ENCODE peak calls at places on chromosomes 6 and 20, in five cellular contexts. T is progenitor cell of endocrine pancreas, E is transverse colon, G is stomach, H is AG10803. D is an unnamed sample.

GRCh38 chr6:107689190-107689589 is 134.9 kb downstream of the SCML4 start:
- DNase-seq in T (no peak), G (no peak), H (no peak), E (no peak), D (no peak)

GRCh38 chr6:24763578-24763977 is 11.2 kb upstream of the GMNN start:
- DNase-seq in E (no peak), G (peak; percentile 70), H (no peak), T (no peak), D (no peak)

GRCh38 chr6:168765710-168766109 is 324.7 kb downstream of the SMOC2 start:
- DNase-seq in E (no peak), T (no peak), H (no peak), G (no peak), D (no peak)

GRCh38 chr6:36374194-36374593 is 13.3 kb downstream of the ETV7 start:
- DNase-seq in H (no peak), T (no peak), G (no peak), E (no peak), D (no peak)

GRCh38 chr6:140178550-140179334 is 804.3 kb upstream of the CITED2 start:
- DNase-seq in H (peak; percentile 86), E (no peak), G (no peak), T (no peak), D (no peak)

GRCh38 chr6:88823998-88824397 is 139.4 kb downstream of the RNGTT start:
- DNase-seq in E (no peak), H (peak; percentile 44), T (no peak), G (no peak), D (no peak)

GRCh38 chr6:44309092-44309491 is 4.1 kb downstream of the AARS2 start:
- DNase-seq in E (no peak), H (peak; percentile 95), T (no peak), G (no peak), D (no peak)

GRCh38 chr6:551405-551804 is 105.5 kb downstream of the HUS1B start:
- DNase-seq in E (no peak), G (no peak), T (no peak), H (peak; percentile 9), D (no peak)

GRCh38 chr6:132648356-132648755 is 10.6 kb downstream of the TAAR1 start:
- DNase-seq in T (no peak), G (no peak), H (peak; percentile 8), E (no peak), D (peak; percentile 22)

GRCh38 chr6:70314240-70314639 is 11.4 kb upstream of the COL9A1 start:
- DNase-seq in E (no peak), G (no peak), T (no peak), H (no peak), D (no peak)

GRCh38 chr6:34359438-34360158 is 32.9 kb downstream of the NUDT3 start:
- DNase-seq in H (peak; percentile 9), G (no peak), E (no peak), T (no peak), D (no peak)

GRCh38 chr6:135346747-135347146 is 150.8 kb downstream of the AHI1 start:
- DNase-seq in E (no peak), H (peak; percentile 26), T (no peak), G (no peak), D (no peak)

GRCh38 chr6:26067367-26067766 is 19.9 kb upstream of the HFE start:
- DNase-seq in G (no peak), T (no peak), H (no peak), E (no peak), D (peak; percentile 18)

GRCh38 chr6:164370773-164371172 is 938.6 kb downstream of the C6orf118 start:
- DNase-seq in E (no peak), H (no peak), T (no peak), G (no peak), D (no peak)

GRCh38 chr20:33995053-33995816 is 1.5 kb downstream of the RALY start:
- DNase-seq in H (no peak), G (no peak), E (no peak), T (no peak), D (no peak)

GRCh38 chr6:100490065-100490464 is 25.3 kb upstream of the SIM1 start:
- DNase-seq in E (no peak), G (no peak), T (no peak), H (no peak), D (no peak)

GRCh38 chr6:149060300-149060984 is 257.1 kb upstream of the TAB2 start:
- DNase-seq in E (peak; percentile 64), T (no peak), G (no peak), H (no peak), D (no peak)

GRCh38 chr6:4913705-4914411 is 90.0 kb downstream of the RPP40 start:
- DNase-seq in T (no peak), E (no peak), H (no peak), G (peak; percentile 46), D (peak; percentile 14)

GRCh38 chr6:43621078-43621835 is 7.8 kb downstream of the GTPBP2 start:
- DNase-seq in H (no peak), E (no peak), G (no peak), T (no peak), D (no peak)

GRCh38 chr20:37882961-37883712 is 19.8 kb upstream of the VSTM2L start:
- DNase-seq in T (no peak), E (no peak), H (no peak), G (no peak), D (no peak)

GRCh38 chr6:40352006-40352405 is 235.2 kb downstream of the LRFN2 start:
- DNase-seq in T (peak; percentile 1), E (no peak), G (no peak), H (no peak), D (no peak)

GRCh38 chr6:39484276-39484675 is 161.8 kb upstream of the KCNK16 start:
- DNase-seq in E (no peak), T (no peak), H (no peak), G (no peak), D (no peak)

GRCh38 chr6:30480536-30481156 is 8.7 kb upstream of the HLA-E start:
- DNase-seq in T (no peak), H (no peak), E (no peak), G (no peak), D (peak; percentile 45)

GRCh38 chr6:41027799-41028617 is 11.0 kb downstream of the UNC5CL start:
- DNase-seq in E (peak; percentile 88), G (peak; percentile 92), T (peak; percentile 93), H (peak; percentile 54), D (peak; percentile 90)

GRCh38 chr6:82551831-82552230 is 188.2 kb downstream of the TPBG start:
- DNase-seq in E (no peak), T (no peak), G (no peak), H (no peak), D (no peak)

GRCh38 chr6:139187489-139187888 is 52.6 kb downstream of the HECA start:
- DNase-seq in G (no peak), H (no peak), T (no peak), E (no peak), D (no peak)

GRCh38 chr6:158686311-158686710 is 36.5 kb downstream of the SYTL3 start:
- DNase-seq in G (no peak), T (no peak), H (no peak), E (no peak), D (peak; percentile 16)

GRCh38 chr6:168050861-168051586 is 28.0 kb downstream of the FRMD1 start:
- DNase-seq in T (no peak), E (no peak), H (peak; percentile 15), G (no peak), D (no peak)

GRCh38 chr6:87155920-87156600 is 695 bp downstream of the ZNF292 start:
- DNase-seq in T (peak; percentile 52), G (peak; percentile 32), H (peak; percentile 40), E (peak; percentile 58), D (peak; percentile 51)

GRCh38 chr20:43576108-43576507 is 14.6 kb upstream of the IFT52 start:
- DNase-seq in E (no peak), H (no peak), T (no peak), G (no peak), D (no peak)

GRCh38 chr6:15360300-15360699 is 114.4 kb downstream of the JARID2 start:
- DNase-seq in T (no peak), H (no peak), E (no peak), G (no peak), D (no peak)

GRCh38 chr20:4607287-4607713 is 114.4 kb upstream of the PRND start:
- DNase-seq in T (peak; percentile 52), H (peak; percentile 73), E (peak; percentile 50), G (peak; percentile 46), D (peak; percentile 39)

GRCh38 chr6:7723554-7723953 is 2.3 kb upstream of the BMP6 start:
- DNase-seq in G (no peak), E (no peak), H (no peak), T (no peak), D (no peak)

GRCh38 chr6:162621246-162621645 is 106.3 kb downstream of the PRKN start:
- DNase-seq in E (no peak), G (no peak), T (no peak), H (no peak), D (no peak)

DNA sequence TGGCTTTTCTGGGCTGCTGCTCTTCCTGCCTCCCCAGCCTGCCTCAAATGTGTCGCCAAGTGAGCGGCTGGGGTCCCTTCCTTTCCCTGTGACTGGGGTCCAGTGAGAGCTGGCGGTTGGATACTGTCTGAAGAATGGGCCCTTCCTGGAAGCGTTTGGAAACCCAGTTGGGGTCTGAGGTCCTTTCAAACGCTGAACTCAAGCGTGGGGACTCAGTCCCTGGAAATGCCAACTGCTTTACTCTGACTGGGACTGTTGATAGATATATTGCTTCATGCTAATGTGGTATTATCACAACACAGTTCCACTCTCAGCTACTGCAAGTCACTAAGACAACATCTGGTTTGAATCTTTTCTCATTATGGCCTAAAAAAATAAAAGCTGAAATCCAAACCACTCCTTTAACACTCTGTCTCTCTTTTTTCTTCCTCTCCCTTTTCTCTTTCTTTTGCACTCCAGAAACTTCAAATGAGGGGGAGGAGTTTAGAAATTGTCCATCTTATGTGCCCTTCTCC is 23.6 kb upstream of the PSMF1 start:
- DNase-seq in H (peak; percentile 84), G (no peak), E (no peak), T (no peak), D (no peak)
- TF ChIP-seq CTCF in H (no peak), G (no peak), E (no peak), T (no peak), D (no peak)

DNA sequence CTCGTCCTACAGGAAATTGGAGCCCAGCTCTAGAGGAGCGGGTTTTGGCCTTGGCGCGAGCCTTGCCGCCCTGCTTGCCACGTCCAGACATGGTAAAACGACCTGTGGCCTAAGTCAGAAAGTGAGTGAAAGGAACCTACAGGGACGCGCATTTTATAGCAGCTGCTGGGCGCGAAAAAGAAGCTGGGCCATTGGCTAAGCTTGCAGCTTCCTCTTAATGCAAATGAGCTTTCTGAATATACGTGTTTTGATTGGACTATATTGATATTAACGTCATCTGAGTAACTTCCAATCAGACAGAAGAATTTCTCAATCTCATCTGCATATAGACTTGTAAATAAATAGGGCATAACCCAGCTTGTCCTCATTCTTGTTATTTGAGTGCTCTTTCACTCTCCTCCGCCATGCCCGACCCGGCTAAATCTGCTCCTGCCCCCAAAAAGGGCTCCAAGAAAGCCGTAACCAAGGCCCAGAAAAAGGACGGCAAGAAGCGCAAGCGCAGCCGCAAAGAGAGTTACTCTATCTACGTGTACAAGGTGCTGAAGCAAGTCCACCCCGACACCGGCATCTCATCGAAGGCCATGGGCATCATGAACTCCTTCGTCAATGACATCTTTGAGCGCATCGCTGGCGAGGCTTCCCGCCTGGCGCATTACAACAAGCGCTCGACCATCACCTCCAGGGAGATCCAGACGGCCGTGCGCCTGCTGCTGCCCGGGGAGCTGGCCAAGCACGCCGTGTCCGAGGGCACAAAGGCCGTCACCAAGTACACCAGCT is 18.9 kb downstream of the OR2B2 start:
- DNase-seq in T (peak; percentile 84), H (peak; percentile 97), G (peak; percentile 92), E (peak; percentile 93), D (peak; percentile 94)
- TF ChIP-seq CTCF in T (no peak), H (no peak), G (no peak), E (no peak), D (no peak)

GRCh38 chr20:52235129-52235528 is 43.5 kb upstream of the ZFP64 start:
- DNase-seq in T (no peak), E (no peak), H (no peak), G (no peak), D (no peak)
- TF ChIP-seq CTCF in T (no peak), E (no peak), H (no peak), G (no peak), D (no peak)

GRCh38 chr20:3000852-3001523 is 42.4 kb upstream of the GNRH2 start:
- DNase-seq in H (peak; percentile 69), E (no peak), T (no peak), G (no peak), D (no peak)
- TF ChIP-seq CTCF in H (peak; percentile 64), E (peak; percentile 35), T (peak; percentile 71), G (peak; percentile 37), D (no peak)

D was measured in Calu3.